ENCODE peak calls at places on chromosomes 11 and 22, in eight cellular contexts. J, L, F, Q, B, Y, E and V are unnamed samples.

GRCh38 chr22:24938741-24939341 is 7.7 kb downstream of the LHFPL7 start:
- DNase-seq in J (peak), Q (peak), E (peak), B (peak), Y (peak), L (peak), F (no peak), V (no peak)

GRCh38 chr22:26922804-26923203 is 265.4 kb downstream of the MIAT start:
- DNase-seq in F (no peak), B (no peak), L (peak), Y (no peak), Q (no peak), J (peak), E (peak), V (no peak)

GRCh38 chr11:118042126-118042525 is 34.8 kb upstream of the TMPRSS4 start:
- DNase-seq in Y (no peak), F (no peak), E (no peak), J (no peak), B (no peak), L (no peak), Q (no peak), V (no peak)

GRCh38 chr11:106288988-106289387 is 211.5 kb downstream of the AASDHPPT start:
- DNase-seq in L (no peak), Y (no peak), J (no peak), F (no peak), Q (no peak), B (no peak), E (no peak), V (no peak)

GRCh38 chr22:26544489-26544888 is 32.2 kb upstream of the TFIP11 start:
- DNase-seq in Q (no peak), B (no peak), Y (no peak), E (no peak), L (no peak), F (no peak), J (no peak), V (no peak)

GRCh38 chr11:108871152-108871551 is 206.3 kb downstream of the DDX10 start:
- DNase-seq in Y (no peak), Q (peak), J (peak), F (no peak), L (peak), E (peak), B (no peak), V (no peak)

GRCh38 chr22:36701941-36702640 is 1.5 kb downstream of the CACNG2 start:
- DNase-seq in Y (no peak), J (no peak), E (no peak), F (no peak), L (no peak), Q (peak), B (peak), V (no peak)

GRCh38 chr22:30650508-30651116 is 15.0 kb downstream of the SLC35E4 start:
- DNase-seq in Y (no peak), F (no peak), B (peak), Q (peak), E (no peak), L (peak), J (no peak), V (no peak)

GRCh38 chr22:35172452-35172851 is 84.8 kb upstream of the HMGXB4 start:
- DNase-seq in J (no peak), Q (peak), F (no peak), L (no peak), Y (no peak), B (no peak), E (no peak), V (no peak)